ENCODE peak calls at places on chromosomes 3 and 15, in seven cellular contexts. J, T, G, L, P, Q and N are unnamed samples. For H3K9me3, the result is how much of the 10 kb centered on the place peaks cover.

GRCh38 chr3:149717391-149718056 is 34.8 kb downstream of the COMMD2 start:
- DNase-seq in J (peak), T (peak), G (peak), L (no peak), P (peak), Q (peak), N (no peak)

GRCh38 chr3:50226888-50227389 is 9.1 kb upstream of the GNAI2 start:
- DNase-seq in J (no peak), T (peak), G (no peak), L (no peak), P (peak), Q (no peak), N (no peak)

GRCh38 chr15:20358781-20359414 is 182.7 kb downstream of the GOLGA6L6 start:
- DNase-seq in J (no peak), T (no peak), G (no peak), L (no peak), P (no peak), Q (no peak), N (no peak)

GRCh38 chr15:38455096-38455495 is 1.2 kb downstream of the FAM98B start:
- DNase-seq in J (no peak), T (no peak), G (no peak), L (no peak), P (no peak), Q (no peak), N (no peak)

GRCh38 chr15:52503788-52504496 is 24.7 kb downstream of the MYO5A start:
- DNase-seq in J (no peak), T (no peak), G (no peak), L (no peak), P (no peak), Q (no peak), N (no peak)

GRCh38 chr3:23885210-23885609 is 31.6 kb downstream of the NKIRAS1 start:
- DNase-seq in J (no peak), T (no peak), G (no peak), L (no peak), P (no peak), Q (no peak), N (no peak)

GRCh38 chr3:138935864-138936762 is 10.8 kb downstream of the FOXL2 start:
- DNase-seq in J (peak), T (peak), G (peak), L (peak), P (peak), Q (peak), N (peak)

GRCh38 chr3:172254542-172254941 is 193.7 kb downstream of the GHSR start:
- DNase-seq in J (no peak), T (no peak), G (no peak), L (no peak), P (no peak), Q (no peak), N (no peak)

GRCh38 chr3:39639344-39640236 is 169.8 kb upstream of the MYRIP start:
- DNase-seq in J (no peak), T (peak), G (no peak), L (no peak), P (no peak), Q (no peak), N (peak)

GRCh38 chr3:171804618-171805389 is 5.5 kb downstream of the PLD1 start:
- DNase-seq in J (no peak), T (peak), G (no peak), L (no peak), P (no peak), Q (peak), N (no peak)

GRCh38 chr15:60384526-60385127 is 13.2 kb downstream of the ANXA2 start:
- DNase-seq in J (no peak), T (no peak), G (no peak), L (no peak), P (no peak), Q (no peak), N (no peak)

GRCh38 chr3:182248349-182248880 is 536.7 kb downstream of the SOX2 start:
- DNase-seq in J (no peak), T (no peak), G (no peak), L (no peak), P (no peak), Q (no peak), N (no peak)

GRCh38 chr3:27213450-27213849 is 155.7 kb downstream of the NEK10 start:
- DNase-seq in J (no peak), T (no peak), G (no peak), L (no peak), P (no peak), Q (no peak), N (no peak)

GRCh38 chr3:193890036-193890897 is 245.7 kb upstream of the HES1 start:
- DNase-seq in J (no peak), T (no peak), G (no peak), L (no peak), P (no peak), Q (no peak), N (no peak)

DNA sequence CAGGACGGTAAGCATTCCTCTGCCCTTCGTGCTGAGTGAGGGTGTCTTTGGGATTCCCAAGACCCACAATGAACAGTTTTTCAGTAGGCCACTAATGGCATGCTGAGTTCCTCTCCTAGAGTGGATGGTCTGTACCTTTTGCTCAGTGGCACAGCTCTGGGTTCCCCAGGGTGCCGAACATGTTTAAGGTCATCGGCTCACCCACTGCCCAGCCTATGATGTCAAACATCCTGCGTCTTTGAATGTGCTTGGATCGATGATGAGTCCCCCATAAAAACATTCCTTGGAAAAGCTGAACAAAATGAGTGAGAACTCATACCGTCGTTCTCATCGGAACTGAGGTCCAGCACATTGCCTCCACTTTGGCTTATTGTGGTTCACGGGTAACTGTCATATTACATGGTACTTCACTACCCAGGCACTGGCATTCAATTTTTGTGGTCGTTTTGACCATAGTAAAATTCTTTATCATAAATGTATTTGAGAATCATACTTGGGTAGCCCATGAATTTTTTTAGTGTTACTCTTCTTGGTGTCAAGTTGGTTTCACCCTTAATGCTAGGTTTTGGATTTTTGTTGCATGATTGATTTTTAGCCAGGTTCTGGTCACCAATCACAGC is 118.2 kb downstream of the SNRPN start:
- DNase-seq in J (no peak), T (no peak), G (no peak), L (no peak), P (no peak), Q (no peak), N (no peak)
- H3K4me3 ChIP-seq in J (no peak), T (peak), G (no peak), L (peak), P (no peak), Q (no peak), N (no peak)

GRCh38 chr15:25244731-25245585 is 193.9 kb downstream of the UBE3A start:
- DNase-seq in J (peak), T (peak), G (no peak), L (no peak), P (no peak), Q (peak), N (no peak)
- H3K9me3 ChIP-seq in J (under half), T (under half), G (under half), L (under half), P (under half), Q (under half), N (under half)

DNA sequence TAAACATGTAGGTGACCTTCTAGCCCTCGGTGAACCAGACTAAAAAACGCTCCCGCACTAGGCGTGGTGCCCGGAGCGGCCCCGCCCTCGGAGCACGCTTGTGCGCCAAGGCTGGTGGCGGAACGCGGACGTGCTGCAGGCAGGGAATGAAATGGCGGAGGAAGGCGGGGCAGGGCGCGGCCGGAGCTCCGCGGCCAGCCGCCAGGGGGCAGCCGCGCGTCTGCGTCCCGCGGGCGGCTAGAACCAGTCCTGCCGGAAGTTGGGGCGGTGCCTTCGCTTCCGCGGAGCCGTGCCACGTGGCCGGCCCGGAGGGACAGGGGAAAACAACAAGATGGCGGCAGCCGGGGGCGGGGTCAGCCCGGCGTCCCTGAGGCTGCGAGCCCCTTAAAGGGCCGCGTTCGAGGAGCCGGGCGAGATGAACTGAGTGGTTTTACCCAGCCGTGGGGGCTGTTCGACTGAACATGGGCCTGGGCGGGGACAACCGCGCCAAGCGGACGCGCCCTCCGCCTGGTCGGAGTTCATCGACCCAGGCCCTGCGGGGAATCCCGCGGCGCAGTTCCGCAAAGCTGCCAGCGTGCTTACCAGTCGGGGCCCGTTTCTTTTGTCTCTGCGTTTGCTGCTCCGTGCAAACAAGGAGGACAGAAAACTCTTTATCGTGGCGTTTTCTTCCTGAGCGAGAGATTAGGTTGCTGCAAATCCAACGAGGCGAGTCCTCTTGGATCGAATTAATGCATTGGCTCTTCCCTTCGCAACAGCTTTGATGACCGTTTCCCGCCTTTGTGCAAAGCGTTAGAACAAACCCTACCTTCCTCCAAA is 90.9 kb upstream of the CHD2 start:
- DNase-seq in J (peak), T (peak), G (peak), L (peak), P (peak), Q (peak), N (peak)
- H3K4me3 ChIP-seq in J (peak), T (peak), G (peak), L (peak), P (peak), Q (peak), N (peak)

GRCh38 chr15:25711164-25711563 is 152.0 kb downstream of the ATP10A start:
- DNase-seq in J (peak), T (no peak), G (no peak), L (no peak), P (no peak), Q (no peak), N (no peak)

GRCh38 chr15:25711691-25712090 is 151.4 kb downstream of the ATP10A start:
- DNase-seq in J (no peak), T (no peak), G (no peak), L (no peak), P (no peak), Q (no peak), N (no peak)

GRCh38 chr15:25712961-25713355 is 150.2 kb downstream of the ATP10A start:
- DNase-seq in J (no peak), T (no peak), G (no peak), L (no peak), P (no peak), Q (no peak), N (no peak)

GRCh38 chr15:25713736-25714537 is 149.2 kb downstream of the ATP10A start:
- DNase-seq in J (no peak), T (no peak), G (no peak), L (no peak), P (no peak), Q (no peak), N (no peak)

GRCh38 chr15:25712192-25712960 is 150.8 kb downstream of the ATP10A start:
- DNase-seq in J (peak), T (no peak), G (no peak), L (no peak), P (no peak), Q (no peak), N (no peak)
- H3K9me3 ChIP-seq in J (under half), T (under half), G (under half), L (under half), P (under half), Q (under half), N (under half)

GRCh38 chr15:93087825-93088199 is 1.2 kb downstream of the RGMA start:
- DNase-seq in J (peak), T (peak), G (peak), L (peak), P (peak), Q (peak), N (peak)
- H3K4me3 ChIP-seq in J (peak), T (peak), G (peak), L (peak), P (no peak), Q (peak), N (peak)

GRCh38 chr15:25061808-25062550 is 107.2 kb downstream of the SNRPN start:
- DNase-seq in J (peak), T (no peak), G (no peak), L (no peak), P (no peak), Q (peak), N (no peak)

GRCh38 chr15:25060996-25061620 is 106.3 kb downstream of the SNRPN start:
- DNase-seq in J (peak), T (no peak), G (no peak), L (no peak), P (no peak), Q (peak), N (no peak)

GRCh38 chr15:25060472-25060803 is 105.7 kb downstream of the SNRPN start:
- DNase-seq in J (peak), T (no peak), G (no peak), L (no peak), P (no peak), Q (peak), N (no peak)

GRCh38 chr15:25065286-25065685 is 110.5 kb downstream of the SNRPN start:
- DNase-seq in J (no peak), T (no peak), G (no peak), L (no peak), P (no peak), Q (no peak), N (no peak)

GRCh38 chr15:25062551-25063430 is 108.0 kb downstream of the SNRPN start:
- DNase-seq in J (peak), T (no peak), G (no peak), L (no peak), P (no peak), Q (peak), N (no peak)
- H3K9me3 ChIP-seq in J (half or more), T (under half), G (under half), L (half or more), P (half or more), Q (under half), N (half or more)

DNA sequence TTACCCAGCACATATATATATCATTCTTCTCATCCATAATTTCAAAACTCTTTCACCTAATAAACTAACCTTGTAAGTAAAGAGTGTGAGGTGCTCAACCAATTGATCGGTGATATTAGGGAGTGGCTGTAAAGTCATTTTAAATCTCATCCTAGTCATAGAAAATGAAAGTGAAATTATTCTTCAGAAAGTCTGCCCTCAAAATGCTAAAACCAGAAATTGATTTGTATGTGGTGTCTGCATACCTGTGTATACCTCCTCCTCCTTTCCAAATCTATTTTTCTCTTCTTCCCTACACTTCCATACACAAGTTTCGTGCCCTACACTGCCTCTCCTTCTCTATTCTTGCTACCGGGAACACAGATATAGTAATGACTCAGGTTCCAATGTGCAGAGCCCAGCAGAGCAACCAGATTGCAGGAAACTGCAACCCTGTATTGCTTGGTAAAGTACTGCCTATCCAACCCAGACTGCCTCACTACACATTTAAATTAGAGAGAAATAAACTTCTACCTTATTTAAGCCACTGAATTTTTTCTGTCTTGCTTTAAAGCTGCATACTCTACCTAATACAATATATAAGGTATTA is 7.4 kb upstream of the TBC1D5 start:
- DNase-seq in J (no peak), T (peak), G (no peak), L (no peak), P (no peak), Q (no peak), N (peak)
- H3K4me3 ChIP-seq in J (no peak), T (peak), G (no peak), L (peak), P (no peak), Q (no peak), N (peak)

GRCh38 chr15:27123808-27124207 is 152.8 kb downstream of the GABRG3 start:
- DNase-seq in J (no peak), T (no peak), G (no peak), L (no peak), P (no peak), Q (no peak), N (no peak)
- H3K9me3 ChIP-seq in J (under half), T (under half), G (under half), L (under half), P (under half), Q (under half), N (under half)